ENCODE peak calls at places on chromosomes 4 and X, in ten cellular contexts. One of them, this sample, is unnamed.

GRCh38 chr4:55830741-55831140 is 11.2 kb downstream of the EXOC1L start:
- DNase-seq in heart left ventricle: no peak
- DNase-seq in heart right ventricle: no peak
- DNase-seq in left ventricle myocardium inferior: no peak
- DNase-seq in cardiac muscle cell: no peak
- DNase-seq in activated CD8-positive, alpha-beta T cell treated with anti-CD3 and anti-CD28 coated beads for 36 hours: no peak
- DNase-seq in body of pancreas: no peak
- DNase-seq in osteocyte: no peak
- DNase-seq in upper lobe of right lung: no peak
- DNase-seq in IMR-90: no peak
- DNase-seq in this sample: no peak

GRCh38 chrX:2187352-2188115 is 313.2 kb downstream of the DHRSX start:
- DNase-seq in heart left ventricle: no peak
- DNase-seq in heart right ventricle: no peak
- DNase-seq in left ventricle myocardium inferior: no peak
- DNase-seq in cardiac muscle cell: no peak
- DNase-seq in activated CD8-positive, alpha-beta T cell treated with anti-CD3 and anti-CD28 coated beads for 36 hours: no peak
- DNase-seq in body of pancreas: no peak
- DNase-seq in osteocyte: no peak
- DNase-seq in upper lobe of right lung: no peak
- DNase-seq in IMR-90: no peak
- DNase-seq in this sample: no peak

GRCh38 chrX:130738638-130739195 is 164.3 kb downstream of the ENOX2 start:
- DNase-seq in heart left ventricle: no peak
- DNase-seq in heart right ventricle: no peak
- DNase-seq in left ventricle myocardium inferior: no peak
- DNase-seq in cardiac muscle cell: no peak
- DNase-seq in activated CD8-positive, alpha-beta T cell treated with anti-CD3 and anti-CD28 coated beads for 36 hours: no peak
- DNase-seq in body of pancreas: no peak
- DNase-seq in osteocyte: no peak
- DNase-seq in upper lobe of right lung: no peak
- DNase-seq in IMR-90: no peak
- DNase-seq in this sample: no peak

GRCh38 chr4:9946171-9946570 is 75.1 kb downstream of the SLC2A9 start:
- DNase-seq in heart left ventricle: no peak
- DNase-seq in heart right ventricle: no peak
- DNase-seq in left ventricle myocardium inferior: no peak
- DNase-seq in cardiac muscle cell: no peak
- DNase-seq in activated CD8-positive, alpha-beta T cell treated with anti-CD3 and anti-CD28 coated beads for 36 hours: no peak
- DNase-seq in body of pancreas: no peak
- DNase-seq in osteocyte: no peak
- DNase-seq in upper lobe of right lung: no peak
- DNase-seq in IMR-90: no peak
- DNase-seq in this sample: no peak

GRCh38 chrX:28177202-28177601 is 196.0 kb upstream of the DCAF8L1 start:
- DNase-seq in heart left ventricle: no peak
- DNase-seq in heart right ventricle: no peak
- DNase-seq in left ventricle myocardium inferior: no peak
- DNase-seq in cardiac muscle cell: peak; percentile 74
- DNase-seq in activated CD8-positive, alpha-beta T cell treated with anti-CD3 and anti-CD28 coated beads for 36 hours: no peak
- DNase-seq in body of pancreas: peak; percentile 15
- DNase-seq in osteocyte: no peak
- DNase-seq in upper lobe of right lung: no peak
- DNase-seq in IMR-90: no peak
- DNase-seq in this sample: no peak

GRCh38 chrX:151710457-151710856 is 5.4 kb upstream of the FATE1 start:
- DNase-seq in heart left ventricle: no peak
- DNase-seq in heart right ventricle: no peak
- DNase-seq in left ventricle myocardium inferior: no peak
- DNase-seq in cardiac muscle cell: no peak
- DNase-seq in activated CD8-positive, alpha-beta T cell treated with anti-CD3 and anti-CD28 coated beads for 36 hours: no peak
- DNase-seq in body of pancreas: no peak
- DNase-seq in osteocyte: no peak
- DNase-seq in upper lobe of right lung: no peak
- DNase-seq in IMR-90: no peak
- DNase-seq in this sample: no peak

GRCh38 chr4:6074723-6075122 is 56.5 kb upstream of the C4orf50 start:
- DNase-seq in heart left ventricle: no peak
- DNase-seq in heart right ventricle: no peak
- DNase-seq in left ventricle myocardium inferior: no peak
- DNase-seq in cardiac muscle cell: no peak
- DNase-seq in activated CD8-positive, alpha-beta T cell treated with anti-CD3 and anti-CD28 coated beads for 36 hours: no peak
- DNase-seq in body of pancreas: no peak
- DNase-seq in osteocyte: no peak
- DNase-seq in upper lobe of right lung: no peak
- DNase-seq in IMR-90: no peak
- DNase-seq in this sample: no peak

GRCh38 chr4:145044341-145044740 is 53.7 kb downstream of the ANAPC10 start:
- DNase-seq in heart left ventricle: no peak
- DNase-seq in heart right ventricle: no peak
- DNase-seq in left ventricle myocardium inferior: no peak
- DNase-seq in cardiac muscle cell: no peak
- DNase-seq in activated CD8-positive, alpha-beta T cell treated with anti-CD3 and anti-CD28 coated beads for 36 hours: no peak
- DNase-seq in body of pancreas: no peak
- DNase-seq in osteocyte: no peak
- DNase-seq in upper lobe of right lung: no peak
- DNase-seq in IMR-90: peak; percentile 55
- DNase-seq in this sample: no peak

GRCh38 chr4:5773271-5773555 is 62.2 kb downstream of the EVC start:
- DNase-seq in heart left ventricle: no peak
- DNase-seq in heart right ventricle: no peak
- DNase-seq in left ventricle myocardium inferior: no peak
- DNase-seq in cardiac muscle cell: no peak
- DNase-seq in activated CD8-positive, alpha-beta T cell treated with anti-CD3 and anti-CD28 coated beads for 36 hours: no peak
- DNase-seq in body of pancreas: no peak
- DNase-seq in osteocyte: peak; percentile 67
- DNase-seq in upper lobe of right lung: no peak
- DNase-seq in IMR-90: peak; percentile 82
- DNase-seq in this sample: no peak

GRCh38 chr4:8050180-8050554 is 108.4 kb downstream of the ABLIM2 start:
- DNase-seq in heart left ventricle: no peak
- DNase-seq in heart right ventricle: no peak
- DNase-seq in left ventricle myocardium inferior: no peak
- DNase-seq in cardiac muscle cell: no peak
- DNase-seq in activated CD8-positive, alpha-beta T cell treated with anti-CD3 and anti-CD28 coated beads for 36 hours: no peak
- DNase-seq in body of pancreas: no peak
- DNase-seq in osteocyte: no peak
- DNase-seq in upper lobe of right lung: no peak
- DNase-seq in IMR-90: no peak
- DNase-seq in this sample: no peak

GRCh38 chr4:14165253-14165942 is 537.9 kb upstream of the BOD1L1 start:
- DNase-seq in heart left ventricle: no peak
- DNase-seq in heart right ventricle: no peak
- DNase-seq in left ventricle myocardium inferior: no peak
- DNase-seq in cardiac muscle cell: no peak
- DNase-seq in activated CD8-positive, alpha-beta T cell treated with anti-CD3 and anti-CD28 coated beads for 36 hours: no peak
- DNase-seq in body of pancreas: no peak
- DNase-seq in osteocyte: no peak
- DNase-seq in upper lobe of right lung: no peak
- DNase-seq in IMR-90: no peak
- DNase-seq in this sample: no peak

GRCh38 chr4:74794341-74794801 is at the start of gene BTC:
- DNase-seq in heart left ventricle: no peak
- DNase-seq in heart right ventricle: peak; percentile 13
- DNase-seq in left ventricle myocardium inferior: no peak
- DNase-seq in cardiac muscle cell: peak; percentile 21
- DNase-seq in activated CD8-positive, alpha-beta T cell treated with anti-CD3 and anti-CD28 coated beads for 36 hours: peak; percentile 11
- DNase-seq in body of pancreas: peak; percentile 89
- DNase-seq in osteocyte: peak; percentile 84
- DNase-seq in upper lobe of right lung: peak; percentile 81
- DNase-seq in IMR-90: no peak
- DNase-seq in this sample: no peak

GRCh38 chr4:3742610-3743009 is 23.6 kb upstream of the ADRA2C start:
- DNase-seq in heart left ventricle: no peak
- DNase-seq in heart right ventricle: no peak
- DNase-seq in left ventricle myocardium inferior: no peak
- DNase-seq in cardiac muscle cell: no peak
- DNase-seq in activated CD8-positive, alpha-beta T cell treated with anti-CD3 and anti-CD28 coated beads for 36 hours: no peak
- DNase-seq in body of pancreas: no peak
- DNase-seq in osteocyte: no peak
- DNase-seq in upper lobe of right lung: no peak
- DNase-seq in IMR-90: no peak
- DNase-seq in this sample: no peak
- TF ChIP-seq CTCF in heart left ventricle: no peak
- TF ChIP-seq CTCF in heart right ventricle: no peak
- TF ChIP-seq CTCF in left ventricle myocardium inferior: no peak
- TF ChIP-seq CTCF in cardiac muscle cell: no peak
- TF ChIP-seq CTCF in activated CD8-positive, alpha-beta T cell treated with anti-CD3 and anti-CD28 coated beads for 36 hours: no peak
- TF ChIP-seq CTCF in body of pancreas: no peak
- TF ChIP-seq CTCF in osteocyte: no peak
- TF ChIP-seq CTCF in upper lobe of right lung: no peak
- TF ChIP-seq CTCF in IMR-90: no peak
- TF ChIP-seq CTCF in this sample: no peak

DNA sequence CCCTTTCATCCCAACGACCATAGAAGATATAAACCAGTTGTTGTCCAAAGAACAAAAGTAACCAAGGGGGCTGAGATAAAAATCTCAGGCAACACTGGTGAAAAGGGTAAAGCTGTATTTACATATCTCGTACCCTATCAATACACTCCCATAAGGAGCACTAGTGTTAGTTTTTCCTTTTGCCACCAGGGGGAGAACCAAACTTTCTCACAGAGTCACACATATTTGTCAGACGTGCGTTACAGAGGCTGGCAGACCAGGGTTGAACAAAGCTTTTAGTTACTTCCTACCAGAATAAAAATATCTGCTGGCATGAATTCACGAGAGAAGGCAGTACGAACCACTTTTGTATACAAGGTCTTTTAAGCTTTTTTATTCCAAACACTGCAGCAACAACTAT is 88.3 kb downstream of the AMELX start:
- DNase-seq in heart left ventricle: no peak
- DNase-seq in heart right ventricle: no peak
- DNase-seq in left ventricle myocardium inferior: no peak
- DNase-seq in cardiac muscle cell: peak; percentile 23
- DNase-seq in activated CD8-positive, alpha-beta T cell treated with anti-CD3 and anti-CD28 coated beads for 36 hours: peak; percentile 1
- DNase-seq in body of pancreas: peak; percentile 36
- DNase-seq in osteocyte: no peak
- DNase-seq in upper lobe of right lung: no peak
- DNase-seq in IMR-90: peak; percentile 63
- DNase-seq in this sample: no peak
- TF ChIP-seq CTCF in heart left ventricle: peak; percentile 60
- TF ChIP-seq CTCF in heart right ventricle: peak; percentile 53
- TF ChIP-seq CTCF in left ventricle myocardium inferior: peak; percentile 53
- TF ChIP-seq CTCF in cardiac muscle cell: peak; percentile 57
- TF ChIP-seq CTCF in activated CD8-positive, alpha-beta T cell treated with anti-CD3 and anti-CD28 coated beads for 36 hours: peak; percentile 38
- TF ChIP-seq CTCF in body of pancreas: peak; percentile 13
- TF ChIP-seq CTCF in osteocyte: peak; percentile 66
- TF ChIP-seq CTCF in upper lobe of right lung: peak; percentile 58
- TF ChIP-seq CTCF in IMR-90: peak; percentile 58
- TF ChIP-seq CTCF in this sample: peak; percentile 68

GRCh38 chrX:118455013-118455412 is 40.6 kb upstream of the DOCK11 start:
- DNase-seq in heart left ventricle: no peak
- DNase-seq in heart right ventricle: no peak
- DNase-seq in left ventricle myocardium inferior: no peak
- DNase-seq in cardiac muscle cell: no peak
- DNase-seq in activated CD8-positive, alpha-beta T cell treated with anti-CD3 and anti-CD28 coated beads for 36 hours: no peak
- DNase-seq in body of pancreas: no peak
- DNase-seq in osteocyte: no peak
- DNase-seq in upper lobe of right lung: no peak
- DNase-seq in IMR-90: no peak
- DNase-seq in this sample: no peak

DNA sequence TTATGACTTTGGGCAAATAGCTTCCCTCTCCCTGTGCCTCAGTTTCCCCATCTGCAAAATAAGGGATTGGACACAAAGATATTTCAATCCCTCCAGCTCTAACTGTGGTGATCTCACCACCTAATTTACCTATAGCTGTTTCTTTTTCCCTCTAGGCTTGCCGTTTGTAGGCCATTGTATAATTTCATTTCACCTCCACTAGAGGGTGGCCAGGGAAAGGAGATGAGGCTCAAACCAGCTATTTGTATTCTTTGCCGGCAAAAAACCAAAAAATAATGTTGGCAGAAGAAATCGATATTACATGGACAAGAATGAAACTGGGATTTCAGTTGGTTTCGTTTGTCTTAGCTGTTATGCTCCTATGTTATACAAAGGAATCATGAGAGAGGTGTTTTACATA is 36.1 kb upstream of the DOCK11 start:
- DNase-seq in heart left ventricle: no peak
- DNase-seq in heart right ventricle: no peak
- DNase-seq in left ventricle myocardium inferior: no peak
- DNase-seq in cardiac muscle cell: peak; percentile 16
- DNase-seq in activated CD8-positive, alpha-beta T cell treated with anti-CD3 and anti-CD28 coated beads for 36 hours: peak; percentile 9
- DNase-seq in body of pancreas: no peak
- DNase-seq in osteocyte: no peak
- DNase-seq in upper lobe of right lung: no peak
- DNase-seq in IMR-90: peak; percentile 47
- DNase-seq in this sample: no peak
- TF ChIP-seq CTCF in heart left ventricle: no peak
- TF ChIP-seq CTCF in heart right ventricle: peak; percentile 30
- TF ChIP-seq CTCF in left ventricle myocardium inferior: peak; percentile 48
- TF ChIP-seq CTCF in cardiac muscle cell: peak; percentile 58
- TF ChIP-seq CTCF in activated CD8-positive, alpha-beta T cell treated with anti-CD3 and anti-CD28 coated beads for 36 hours: peak; percentile 46
- TF ChIP-seq CTCF in body of pancreas: no peak
- TF ChIP-seq CTCF in osteocyte: peak; percentile 75
- TF ChIP-seq CTCF in upper lobe of right lung: peak; percentile 46
- TF ChIP-seq CTCF in IMR-90: peak; percentile 67
- TF ChIP-seq CTCF in this sample: peak; percentile 49

GRCh38 chr4:83040269-83040668 is 5.3 kb downstream of the COPS4 start:
- DNase-seq in heart left ventricle: no peak
- DNase-seq in heart right ventricle: no peak
- DNase-seq in left ventricle myocardium inferior: no peak
- DNase-seq in cardiac muscle cell: no peak
- DNase-seq in activated CD8-positive, alpha-beta T cell treated with anti-CD3 and anti-CD28 coated beads for 36 hours: no peak
- DNase-seq in body of pancreas: no peak
- DNase-seq in osteocyte: no peak
- DNase-seq in upper lobe of right lung: no peak
- DNase-seq in IMR-90: no peak
- DNase-seq in this sample: no peak
- TF ChIP-seq CTCF in heart left ventricle: no peak
- TF ChIP-seq CTCF in heart right ventricle: no peak
- TF ChIP-seq CTCF in left ventricle myocardium inferior: no peak
- TF ChIP-seq CTCF in cardiac muscle cell: no peak
- TF ChIP-seq CTCF in activated CD8-positive, alpha-beta T cell treated with anti-CD3 and anti-CD28 coated beads for 36 hours: no peak
- TF ChIP-seq CTCF in body of pancreas: no peak
- TF ChIP-seq CTCF in osteocyte: no peak
- TF ChIP-seq CTCF in upper lobe of right lung: no peak
- TF ChIP-seq CTCF in IMR-90: no peak
- TF ChIP-seq CTCF in this sample: peak; percentile 38

GRCh38 chr4:2963185-2964076 is at the start of the genes GRK4 and NOP14:
- DNase-seq in heart left ventricle: peak; percentile 99
- DNase-seq in heart right ventricle: peak; percentile 98
- DNase-seq in left ventricle myocardium inferior: peak; percentile 98
- DNase-seq in cardiac muscle cell: peak; percentile 99
- DNase-seq in activated CD8-positive, alpha-beta T cell treated with anti-CD3 and anti-CD28 coated beads for 36 hours: peak; percentile 99
- DNase-seq in body of pancreas: peak; percentile 99
- DNase-seq in osteocyte: peak; percentile 99
- DNase-seq in upper lobe of right lung: peak; percentile 100
- DNase-seq in IMR-90: peak; percentile 98
- DNase-seq in this sample: peak; percentile 96
- TF ChIP-seq CTCF in heart left ventricle: peak; percentile 37
- TF ChIP-seq CTCF in heart right ventricle: peak; percentile 24
- TF ChIP-seq CTCF in left ventricle myocardium inferior: peak; percentile 47
- TF ChIP-seq CTCF in cardiac muscle cell: peak; percentile 37
- TF ChIP-seq CTCF in activated CD8-positive, alpha-beta T cell treated with anti-CD3 and anti-CD28 coated beads for 36 hours: no peak
- TF ChIP-seq CTCF in body of pancreas: no peak
- TF ChIP-seq CTCF in osteocyte: peak; percentile 44
- TF ChIP-seq CTCF in upper lobe of right lung: peak; percentile 50
- TF ChIP-seq CTCF in IMR-90: peak; percentile 41
- TF ChIP-seq CTCF in this sample: no peak